ENCODE peak calls at places on chromosomes 3 and 15, in four cellular contexts. N, K, C and S are unnamed samples.

GRCh38 chr3:152785051-152785450 is 49.9 kb upstream of the P2RY1 start:
- DNase-seq in N (no peak), C (no peak), K (no peak), S (no peak)

GRCh38 chr3:55322649-55323048 is 164.5 kb downstream of the WNT5A start:
- DNase-seq in N (no peak), K (peak; percentile 43), C (no peak), S (no peak)

GRCh38 chr3:170579646-170580045 is 6.2 kb downstream of the SLC7A14 start:
- DNase-seq in C (no peak), N (no peak), K (no peak), S (no peak)

GRCh38 chr3:152328841-152329240 is 60.1 kb downstream of the MBNL1 start:
- DNase-seq in C (no peak), N (peak; percentile 41), K (no peak), S (no peak)

GRCh38 chr3:134839422-134839821 is 44.4 kb downstream of the EPHB1 start:
- DNase-seq in C (no peak), N (no peak), K (no peak), S (no peak)

GRCh38 chr3:162436826-162437225 is 940.2 kb downstream of the OTOL1 start:
- DNase-seq in K (no peak), C (no peak), N (no peak), S (no peak)

GRCh38 chr3:193910886-193911738 is 224.8 kb upstream of the HES1 start:
- DNase-seq in N (no peak), K (no peak), C (no peak), S (no peak)

GRCh38 chr3:186746008-186746407 is 28.8 kb downstream of the KNG1 start:
- DNase-seq in N (no peak), K (no peak), C (no peak), S (no peak)

GRCh38 chr15:64893481-64894394 is 18.0 kb upstream of the ANKDD1A start:
- DNase-seq in N (peak; percentile 54), K (peak; percentile 94), C (peak; percentile 82), S (peak; percentile 94)

GRCh38 chr15:90839187-90840071 is 29.0 kb upstream of the FURIN start:
- DNase-seq in N (no peak), C (peak; percentile 12), K (peak; percentile 81), S (no peak)

GRCh38 chr3:129611446-129611800 is 4.9 kb upstream of the PLXND1 start:
- DNase-seq in K (peak; percentile 50), N (no peak), C (no peak), S (no peak)

GRCh38 chr15:101390462-101390861 is 95.4 kb upstream of the SNRPA1 start:
- DNase-seq in K (peak; percentile 20), C (no peak), N (no peak), S (no peak)

GRCh38 chr3:57168151-57168550 is 3.0 kb upstream of the IL17RD start:
- DNase-seq in K (no peak), C (no peak), N (no peak), S (no peak)

GRCh38 chr3:143302638-143303171 is 183.1 kb downstream of the CHST2 start:
- DNase-seq in N (peak; percentile 82), K (peak; percentile 67), C (no peak), S (no peak)

GRCh38 chr3:107555359-107555758 is 32.6 kb downstream of the BBX start:
- DNase-seq in K (no peak), N (no peak), C (no peak), S (no peak)

GRCh38 chr15:69729167-69729748 is 276.6 kb downstream of the RPLP1 start:
- DNase-seq in C (peak; percentile 68), N (no peak), K (no peak), S (no peak)

GRCh38 chr15:36753173-36753572 is 173.7 kb downstream of the CDIN1 start:
- DNase-seq in C (no peak), K (no peak), N (no peak), S (no peak)

GRCh38 chr3:42557849-42558248 is 23.9 kb downstream of the SEC22C start:
- DNase-seq in N (no peak), C (no peak), K (no peak), S (no peak)

GRCh38 chr15:80020731-80021130 is 38.7 kb upstream of the ZFAND6 start:
- DNase-seq in K (no peak), N (no peak), C (no peak), S (no peak)

GRCh38 chr3:170359178-170359704 is 1.7 kb downstream of the SKIL start:
- DNase-seq in K (no peak), C (no peak), N (no peak), S (no peak)

GRCh38 chr15:98384328-98385029 is 263.9 kb upstream of the IGF1R start:
- DNase-seq in N (no peak), K (no peak), C (no peak), S (no peak)

GRCh38 chr3:31862861-31863260 is 118.2 kb downstream of the OSBPL10 start:
- DNase-seq in N (no peak), C (no peak), K (no peak), S (no peak)

GRCh38 chr3:136898954-136899353 is 36.9 kb downstream of the NCK1 start:
- DNase-seq in K (no peak), N (no peak), C (no peak), S (no peak)

GRCh38 chr3:150253622-150254021 is 154.5 kb upstream of the TSC22D2 start:
- DNase-seq in K (no peak), N (no peak), C (no peak), S (no peak)

GRCh38 chr15:98609144-98609852 is 39.0 kb upstream of the IGF1R start:
- DNase-seq in C (no peak), N (peak; percentile 5), K (no peak), S (peak; percentile 48)

GRCh38 chr3:78402720-78403119 is 1362.8 kb downstream of the ROBO2 start:
- DNase-seq in K (no peak), N (no peak), C (no peak), S (no peak)

GRCh38 chr15:86139828-86140227 is 60.2 kb downstream of the AGBL1 start:
- DNase-seq in K (peak; percentile 60), N (no peak), C (peak; percentile 5), S (no peak)
- TF ChIP-seq CTCF in K (no peak), N (no peak), C (peak; percentile 53), S (no peak)

GRCh38 chr15:40859206-40859851 is 14.7 kb downstream of the RHOV start:
- DNase-seq in K (peak; percentile 90), C (peak; percentile 87), N (no peak), S (peak; percentile 69)

GRCh38 chr15:40858706-40859105 is 14.9 kb downstream of the SPINT1 start:
- DNase-seq in C (no peak), K (no peak), N (no peak), S (no peak)

GRCh38 chr15:40855706-40856234 is 11.9 kb downstream of the SPINT1 start:
- DNase-seq in N (no peak), C (no peak), K (no peak), S (no peak)

GRCh38 chr15:40856736-40857135 is 12.9 kb downstream of the SPINT1 start:
- DNase-seq in N (no peak), C (no peak), K (no peak), S (no peak)

GRCh38 chr15:40857601-40858351 is 13.9 kb downstream of the SPINT1 start:
- DNase-seq in K (peak; percentile 94), C (peak; percentile 96), N (no peak), S (peak; percentile 96)
- TF ChIP-seq CTCF in K (peak; percentile 90), C (peak; percentile 96), N (peak; percentile 99), S (peak; percentile 96)

DNA sequence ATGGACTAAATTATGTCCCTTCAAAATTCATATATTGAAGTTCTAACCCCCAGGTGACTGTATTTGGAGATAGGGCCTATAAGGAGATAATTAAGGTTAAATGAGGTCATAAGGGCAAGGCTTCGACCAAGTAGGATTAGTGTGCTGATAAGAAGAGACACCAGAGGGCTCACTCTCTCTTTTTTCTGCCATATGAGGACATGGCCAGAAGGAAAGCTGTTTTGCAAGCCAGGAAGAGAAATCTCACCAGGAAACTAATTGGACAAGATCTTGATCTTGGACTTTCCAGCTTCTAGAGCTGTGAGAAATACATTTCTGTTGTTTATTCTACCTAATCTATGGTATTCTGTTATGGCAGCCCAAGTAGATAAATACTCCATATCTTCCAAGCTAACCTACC is 503.6 kb upstream of the NAALADL2 start:
- DNase-seq in K (no peak), C (no peak), N (no peak), S (no peak)
- TF ChIP-seq CTCF in K (no peak), C (peak; percentile 51), N (peak; percentile 14), S (no peak)

GRCh38 chr15:48823237-48823636 is 12.4 kb upstream of the CEP152 start:
- DNase-seq in C (no peak), K (no peak), N (no peak), S (no peak)
- TF ChIP-seq CTCF in C (no peak), K (no peak), N (peak; percentile 21), S (no peak)

GRCh38 chr3:154188416-154188815 is 67.2 kb downstream of the ARHGEF26 start:
- DNase-seq in C (no peak), K (no peak), N (no peak), S (no peak)
- TF ChIP-seq CTCF in C (no peak), K (no peak), N (no peak), S (no peak)

GRCh38 chr3:5038243-5038642 is 59.0 kb downstream of the BHLHE40 start:
- DNase-seq in K (no peak), N (no peak), C (no peak), S (no peak)
- TF ChIP-seq CTCF in K (no peak), N (no peak), C (no peak), S (no peak)

GRCh38 chr15:81294501-81294850 is 29.5 kb downstream of the STARD5 start:
- DNase-seq in K (no peak), C (no peak), N (no peak), S (no peak)
- TF ChIP-seq CTCF in K (no peak), C (no peak), N (no peak), S (no peak)